ENCODE peak calls at places on chromosomes 1 and 21, in seven cellular contexts. G is psoas muscle, W is AG09309, X is AG04450, A is AG04449, R is mammary epithelial cell, P is A549. H is an unnamed sample.
A peak's percentile ranks its signal among the peaks of the same experiment; 100 is the strongest.

GRCh38 chr1:157595356-157595755 is 2.5 kb downstream of the FCRL4 start:
- DNase-seq in W (no peak), X (no peak), A (no peak), G (no peak), P (no peak), R (no peak), H (no peak)

GRCh38 chr1:232352366-232352765 is 277.6 kb downstream of the SIPA1L2 start:
- DNase-seq in R (no peak), A (no peak), W (no peak), X (no peak), G (no peak), P (no peak), H (no peak)

GRCh38 chr1:26031196-26031902 is 9.8 kb downstream of the EXTL1 start:
- DNase-seq in X (no peak), R (no peak), A (no peak), W (no peak), P (no peak), G (peak; percentile 28), H (peak; percentile 59)

GRCh38 chr1:117694543-117694942 is 88.7 kb downstream of the TENT5C start:
- DNase-seq in W (no peak), R (no peak), P (no peak), X (no peak), A (no peak), G (no peak), H (no peak)

GRCh38 chr21:43777953-43778352 is 1.8 kb upstream of the CSTB start:
- DNase-seq in P (no peak), A (no peak), W (no peak), R (no peak), G (no peak), X (no peak), H (no peak)

GRCh38 chr1:230679854-230680253 is 34.1 kb downstream of the AGT start:
- DNase-seq in R (no peak), A (no peak), W (no peak), X (no peak), P (no peak), G (no peak), H (no peak)

GRCh38 chr1:59577774-59578173 is 237.0 kb upstream of the HOOK1 start:
- DNase-seq in A (no peak), G (no peak), X (no peak), W (no peak), R (no peak), P (no peak), H (no peak)

GRCh38 chr1:19312782-19313635 is 883 bp downstream of the SLC66A1 start:
- DNase-seq in W (no peak), X (no peak), A (no peak), P (no peak), R (no peak), G (no peak), H (no peak)

GRCh38 chr1:67888707-67889106 is 55.4 kb upstream of the GNG12 start:
- DNase-seq in A (peak; percentile 59), P (no peak), X (no peak), G (no peak), R (peak; percentile 14), W (no peak), H (no peak)

GRCh38 chr21:39363607-39364555 is 15.0 kb upstream of the HMGN1 start:
- DNase-seq in G (no peak), W (no peak), P (no peak), R (no peak), X (no peak), A (no peak), H (no peak)

GRCh38 chr21:39359382-39359781 is 10.5 kb upstream of the HMGN1 start:
- DNase-seq in G (no peak), W (no peak), P (no peak), X (no peak), R (no peak), A (no peak), H (no peak)

GRCh38 chr21:39366563-39366962 is 17.7 kb upstream of the HMGN1 start:
- DNase-seq in P (no peak), W (no peak), A (no peak), X (no peak), R (no peak), G (no peak), H (no peak)

GRCh38 chr21:39364949-39365348 is 16.1 kb upstream of the HMGN1 start:
- DNase-seq in X (no peak), R (no peak), W (no peak), A (no peak), P (no peak), G (no peak), H (no peak)

DNA sequence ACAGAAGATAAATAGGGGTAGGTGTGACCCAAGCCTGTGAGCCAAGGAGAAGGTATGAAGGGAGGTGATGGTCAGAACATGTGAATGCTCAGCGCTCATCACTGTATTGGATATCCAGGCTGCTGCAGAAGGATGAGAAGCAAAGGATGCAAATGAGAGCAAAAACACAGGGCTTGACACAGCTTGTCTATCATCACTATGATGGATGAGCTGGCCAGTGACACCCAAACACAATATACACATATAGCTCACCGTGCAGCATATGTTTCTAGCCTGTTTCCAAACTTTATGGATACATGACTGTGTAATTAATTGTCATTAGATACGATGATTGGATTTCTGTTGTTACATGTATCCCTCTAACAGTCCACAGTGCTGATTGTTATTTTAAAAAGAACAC is 13.8 kb upstream of the HMGN1 start:
- DNase-seq in P (no peak), W (no peak), X (no peak), R (no peak), A (no peak), G (no peak), H (no peak)
- TF ChIP-seq CTCF in P (no peak), W (no peak), X (no peak), R (no peak), A (no peak), G (no peak), H (no peak)

GRCh38 chr1:27351541-27352107 is 9.8 kb downstream of the SYTL1 start:
- DNase-seq in G (no peak), R (no peak), A (no peak), X (no peak), W (no peak), P (no peak), H (no peak)

GRCh38 chr1:27348861-27349783 is 7.3 kb downstream of the SYTL1 start:
- DNase-seq in X (no peak), P (peak; percentile 56), G (no peak), R (peak; percentile 82), A (no peak), W (no peak), H (no peak)

GRCh38 chr1:27349784-27350672 is 8.2 kb downstream of the SYTL1 start:
- DNase-seq in P (peak; percentile 70), X (peak; percentile 37), A (no peak), W (no peak), R (no peak), G (peak; percentile 71), H (peak; percentile 66)

GRCh38 chr1:27353166-27353565 is 11.3 kb downstream of the SYTL1 start:
- DNase-seq in A (no peak), R (no peak), X (no peak), G (no peak), P (no peak), W (no peak), H (no peak)

GRCh38 chr1:27350673-27351540 is 9.1 kb downstream of the SYTL1 start:
- DNase-seq in R (no peak), A (no peak), P (no peak), W (no peak), X (no peak), G (peak; percentile 73), H (no peak)
- H3K4me3 ChIP-seq in R (no peak overlapping the region), A (no peak overlapping the region), P (no peak overlapping the region), W (no peak overlapping the region), X (no peak overlapping the region), G (peak overlapping the region; percentile 56), H (no peak overlapping the region)

GRCh38 chr21:36980280-36981048 is 14.0 kb upstream of the HLCS start:
- DNase-seq in G (peak; percentile 72), P (no peak), W (no peak), R (no peak), A (no peak), X (no peak), H (peak; percentile 27)
- TF ChIP-seq CTCF in G (no peak), P (no peak), W (no peak), R (no peak), A (no peak), X (no peak), H (no peak)

GRCh38 chr1:153607381-153607780 is 5.6 kb downstream of the S100A16 start:
- DNase-seq in G (no peak), R (no peak), A (no peak), W (no peak), X (no peak), P (no peak), H (no peak)
- H3K4me3 ChIP-seq in G (peak overlapping the region; percentile 66), R (no peak overlapping the region), A (no peak overlapping the region), W (no peak overlapping the region), X (no peak overlapping the region), P (no peak overlapping the region), H (no peak overlapping the region)

DNA sequence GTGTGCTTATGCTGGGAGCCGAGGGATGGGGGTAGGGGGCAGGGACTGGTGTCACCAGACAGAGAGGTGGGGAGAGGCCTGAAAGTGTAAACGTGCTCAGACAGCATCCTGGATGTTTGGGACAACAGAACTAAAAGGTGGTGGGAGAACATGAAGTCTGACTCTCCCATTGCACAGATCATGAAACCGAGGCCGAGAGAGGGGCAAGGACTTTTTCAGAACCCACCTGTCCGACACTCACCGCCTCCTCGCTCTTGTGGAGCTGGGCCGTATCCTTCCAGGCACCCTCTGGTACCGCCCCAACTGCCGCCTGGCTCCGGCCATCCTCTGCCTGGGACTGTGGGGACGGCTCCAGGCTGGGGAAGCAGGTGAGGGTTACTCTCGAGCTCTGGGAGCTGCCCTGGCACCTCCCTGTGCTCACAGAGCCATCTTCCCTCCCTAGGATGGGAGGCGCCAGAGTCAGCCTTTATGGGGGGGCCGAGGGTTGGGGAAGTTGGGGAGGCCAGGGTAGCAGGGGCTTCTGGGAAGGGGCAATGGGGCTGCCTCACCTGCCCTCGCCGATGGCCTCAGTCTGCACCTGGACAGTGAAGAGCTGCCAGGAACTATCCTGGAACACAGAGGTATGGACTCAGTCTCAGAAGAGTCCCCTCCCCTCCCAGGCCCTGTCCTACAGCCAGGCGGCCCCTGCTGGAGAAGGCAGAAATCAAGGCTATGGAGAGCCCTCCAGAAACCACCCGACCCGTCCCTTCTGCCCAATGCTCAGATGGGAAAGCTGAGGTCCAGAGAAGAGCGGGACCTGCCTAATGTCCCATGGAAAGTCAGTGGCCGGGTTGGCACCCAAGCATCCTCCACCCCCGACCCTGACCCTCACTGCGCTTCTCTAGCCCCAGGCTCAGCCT is 7.0 kb downstream of the ATP13A2 start:
- DNase-seq in X (no peak), G (peak; percentile 49), P (peak; percentile 29), W (no peak), R (no peak), A (no peak), H (no peak)
- TF ChIP-seq CTCF in X (peak; percentile 28), G (no peak), P (peak; percentile 14), W (peak; percentile 22), R (no peak), A (peak; percentile 6), H (peak; percentile 11)